ENCODE peak calls at places on chromosomes 4 and X, in six cellular contexts. F, M, N, L, Z and U are unnamed samples. For H3K9me3 and H3K4me1, the result is how much of the 10 kb centered on the place peaks cover.

GRCh38 chrX:24990585-24990984 is 25.2 kb downstream of the ARX start:
- DNase-seq in F (no peak), M (no peak), N (no peak), L (no peak), Z (peak), U (no peak)

GRCh38 chr4:185213341-185213740 is 3.9 kb downstream of the SNX25 start:
- DNase-seq in F (no peak), M (no peak), N (no peak), L (no peak), Z (no peak), U (no peak)

GRCh38 chrX:153206425-153207046 is 27.5 kb downstream of the MAGEA1 start:
- DNase-seq in F (no peak), M (no peak), N (no peak), L (no peak), Z (no peak), U (no peak)

GRCh38 chrX:14630724-14631123 is 101.4 kb downstream of the GLRA2 start:
- DNase-seq in F (no peak), M (no peak), N (no peak), L (no peak), Z (no peak), U (no peak)

GRCh38 chr4:65508169-65508568 is 162.1 kb downstream of the EPHA5 start:
- DNase-seq in F (no peak), M (no peak), N (no peak), L (no peak), Z (no peak), U (no peak)

GRCh38 chr4:78951862-78952472 is 12.7 kb upstream of the PAQR3 start:
- DNase-seq in F (no peak), M (peak), N (no peak), L (peak), Z (no peak), U (peak)

GRCh38 chr4:153221783-153222161 is 17.5 kb downstream of the TRIM2 start:
- DNase-seq in F (no peak), M (no peak), N (no peak), L (no peak), Z (no peak), U (no peak)

GRCh38 chr4:85106805-85107336 is 140.4 kb upstream of the WDFY3 start:
- DNase-seq in F (no peak), M (no peak), N (no peak), L (no peak), Z (no peak), U (no peak)

GRCh38 chr4:5710962-5711478 is at the start of gene EVC:
- DNase-seq in F (peak), M (peak), N (no peak), L (peak), Z (peak), U (peak)

GRCh38 chr4:2860391-2861348 is 17.0 kb downstream of the ADD1 start:
- DNase-seq in F (peak), M (no peak), N (no peak), L (no peak), Z (no peak), U (peak)

GRCh38 chrX:47380268-47380667 is 9.9 kb downstream of the ZNF157 start:
- DNase-seq in F (peak), M (no peak), N (peak), L (peak), Z (no peak), U (no peak)

GRCh38 chr4:8747896-8748575 is 123.6 kb downstream of the HMX1 start:
- DNase-seq in F (no peak), M (no peak), N (peak), L (no peak), Z (no peak), U (no peak)

GRCh38 chrX:13492286-13492685 is 77.1 kb upstream of the EGFL6 start:
- DNase-seq in F (no peak), M (no peak), N (no peak), L (no peak), Z (no peak), U (no peak)

GRCh38 chrX:1673337-1673736 is 58.5 kb downstream of the ASMT start:
- DNase-seq in F (no peak), M (peak), N (peak), L (no peak), Z (no peak), U (peak)

GRCh38 chr4:110088670-110089069 is 109.7 kb downstream of the ELOVL6 start:
- DNase-seq in F (no peak), M (no peak), N (no peak), L (no peak), Z (no peak), U (no peak)

GRCh38 chrX:32185160-32185559 is 1026.2 kb downstream of the DMD start:
- DNase-seq in F (no peak), M (no peak), N (no peak), L (no peak), Z (no peak), U (no peak)

GRCh38 chrX:119235872-119236598 is at the start of gene PGRMC1:
- DNase-seq in F (peak), M (peak), N (peak), L (peak), Z (peak), U (peak)

GRCh38 chr4:40957281-40957680 is 207.5 kb downstream of the NSUN7 start:
- DNase-seq in F (no peak), M (no peak), N (no peak), L (no peak), Z (no peak), U (no peak)

GRCh38 chr4:26574563-26574962 is 9.3 kb upstream of the TBC1D19 start:
- DNase-seq in F (no peak), M (no peak), N (no peak), L (no peak), Z (no peak), U (no peak)

GRCh38 chr4:184845367-184846011 is 19.7 kb upstream of the ACSL1 start:
- DNase-seq in F (no peak), M (no peak), N (no peak), L (no peak), Z (no peak), U (no peak)

GRCh38 chr4:18582841-18583240 is 561.3 kb upstream of the LCORL start:
- DNase-seq in F (no peak), M (no peak), N (no peak), L (no peak), Z (no peak), U (no peak)

GRCh38 chr4:122652379-122652778 is 31.5 kb upstream of the IL21 start:
- DNase-seq in F (peak), M (peak), N (no peak), L (no peak), Z (peak), U (peak)

GRCh38 chrX:69031971-69032391 is 133.3 kb downstream of the PJA1 start:
- DNase-seq in F (no peak), M (no peak), N (no peak), L (no peak), Z (no peak), U (no peak)

GRCh38 chrX:17655232-17656034 is 81.9 kb upstream of the SCML1 start:
- DNase-seq in F (no peak), M (no peak), N (no peak), L (no peak), Z (no peak), U (no peak)

GRCh38 chrX:6002056-6002455 is 226.6 kb downstream of the NLGN4X start:
- DNase-seq in F (no peak), M (no peak), N (no peak), L (no peak), Z (peak), U (no peak)

GRCh38 chr4:27088491-27088890 is 227.8 kb downstream of the STIM2 start:
- DNase-seq in F (no peak), M (no peak), N (no peak), L (no peak), Z (no peak), U (no peak)

GRCh38 chr4:85747871-85748491 is 273.0 kb downstream of the ARHGAP24 start:
- DNase-seq in F (peak), M (peak), N (no peak), L (peak), Z (peak), U (peak)

GRCh38 chr4:80803337-80803736 is 227.2 kb upstream of the BMP3 start:
- DNase-seq in F (no peak), M (no peak), N (no peak), L (no peak), Z (no peak), U (no peak)

GRCh38 chrX:19805054-19805690 is 82.2 kb downstream of the SH3KBP1 start:
- DNase-seq in F (no peak), M (no peak), N (no peak), L (no peak), Z (no peak), U (no peak)

GRCh38 chr4:24063771-24064170 is 173.9 kb upstream of the PPARGC1A start:
- DNase-seq in F (no peak), M (no peak), N (no peak), L (no peak), Z (no peak), U (no peak)

GRCh38 chr4:67109276-67109675 is 436.0 kb downstream of the CENPC start:
- DNase-seq in F (no peak), M (no peak), N (no peak), L (no peak), Z (no peak), U (no peak)

GRCh38 chrX:53930513-53931380 is 113.5 kb downstream of the PHF8 start:
- DNase-seq in F (no peak), M (no peak), N (no peak), L (no peak), Z (no peak), U (no peak)
- H3K9me3 ChIP-seq in F (under half), M (under half), N (under half), L (under half), Z (under half), U (under half)

GRCh38 chrX:73916931-73917657 is 354.1 kb downstream of the CHIC1 start:
- DNase-seq in F (no peak), M (peak), N (no peak), L (no peak), Z (no peak), U (no peak)
- TF ChIP-seq POLR2A in F (no peak), M (no peak), N (no peak), L (no peak), Z (no peak), U (no peak)

GRCh38 chrX:30995060-30995700 is 76.7 kb downstream of the FTHL17 start:
- DNase-seq in F (no peak), M (no peak), N (no peak), L (no peak), Z (no peak), U (no peak)

GRCh38 chrX:30995705-30996104 is 76.1 kb downstream of the FTHL17 start:
- DNase-seq in F (no peak), M (no peak), N (no peak), L (no peak), Z (no peak), U (no peak)

GRCh38 chrX:30992381-30992904 is 79.4 kb downstream of the FTHL17 start:
- DNase-seq in F (no peak), M (no peak), N (no peak), L (peak), Z (no peak), U (no peak)

GRCh38 chrX:30990361-30990760 is 81.5 kb downstream of the FTHL17 start:
- DNase-seq in F (no peak), M (no peak), N (no peak), L (no peak), Z (no peak), U (no peak)
- H3K4me1 ChIP-seq in F (under half), M (under half), N (under half), L (under half), Z (under half), U (under half)

GRCh38 chrX:53584891-53585290 is 101.6 kb downstream of the HUWE1 start:
- DNase-seq in F (no peak), M (no peak), N (no peak), L (no peak), Z (no peak), U (no peak)
- H3K9me3 ChIP-seq in F (under half), M (under half), N (under half), L (under half), Z (under half), U (under half)

DNA sequence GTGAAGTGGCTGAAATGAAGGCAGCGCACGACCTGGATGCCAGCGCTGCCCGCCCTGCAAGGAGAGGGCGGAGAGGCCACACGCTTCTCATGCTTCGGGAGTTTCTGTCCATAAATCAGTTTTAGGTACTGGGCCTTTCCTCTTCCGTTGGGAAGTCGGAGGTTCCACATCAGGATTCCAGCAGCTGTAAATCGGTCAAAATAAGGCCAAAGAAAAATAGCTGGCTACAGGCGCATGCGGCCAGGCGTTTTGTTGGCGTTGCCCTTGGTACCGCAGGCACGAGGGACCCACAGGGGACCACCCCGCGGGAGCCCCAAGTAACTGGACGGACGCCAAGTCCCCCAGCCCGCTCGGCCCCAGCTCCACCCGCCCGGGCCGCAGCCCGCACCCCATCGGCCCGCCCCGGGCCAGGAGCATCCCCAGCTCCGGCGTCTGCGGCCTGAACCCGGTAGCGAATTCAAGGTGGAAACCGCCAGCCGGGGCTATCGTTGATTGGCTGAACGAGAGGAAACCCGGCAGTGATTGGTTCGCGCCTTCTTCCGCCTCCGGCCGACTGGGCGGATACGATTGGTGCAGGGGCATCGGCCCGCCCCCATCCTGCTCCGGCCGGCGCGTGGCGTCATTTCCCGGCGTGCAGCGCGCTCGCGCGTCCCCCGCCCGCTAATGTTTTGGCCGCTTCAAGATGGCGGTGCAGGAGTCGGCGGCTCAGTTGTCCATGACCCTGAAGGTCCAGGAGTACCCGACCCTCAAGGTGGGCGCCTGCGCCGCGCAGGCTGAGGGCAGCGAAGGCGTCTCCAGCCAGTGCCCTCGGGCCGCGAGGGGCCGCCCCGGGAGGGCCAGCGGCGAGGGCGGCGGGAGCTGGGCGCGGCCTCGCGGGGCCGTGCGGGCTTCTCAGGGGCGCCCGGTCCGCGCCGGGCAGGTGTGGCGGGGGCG is at the start of gene MAEA:
- DNase-seq in F (peak), M (peak), N (peak), L (peak), Z (peak), U (peak)
- TF ChIP-seq POLR2A in F (peak), M (peak), N (peak), L (peak), Z (peak), U (peak)

DNA sequence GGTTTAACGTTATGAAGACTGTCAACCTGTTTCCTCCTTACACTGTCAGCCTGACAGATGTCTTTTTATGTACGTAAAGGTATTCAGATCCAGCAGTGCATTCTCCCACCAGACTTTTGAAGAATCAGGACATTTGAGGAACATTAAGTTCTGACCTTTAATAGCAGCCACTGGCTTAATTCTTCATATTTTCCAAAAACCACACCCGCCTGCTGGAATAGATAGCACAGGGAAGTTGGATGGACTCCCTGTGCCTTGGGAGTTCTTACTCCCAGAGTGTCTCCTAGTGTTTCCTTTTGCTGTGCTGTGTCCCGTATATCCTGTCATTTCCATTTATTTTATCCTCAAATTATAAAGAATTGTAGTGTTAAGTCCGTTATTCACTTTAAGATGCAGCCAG is 94.5 kb downstream of the AFF1 start:
- DNase-seq in F (peak), M (no peak), N (no peak), L (no peak), Z (peak), U (no peak)
- H3K4me1 ChIP-seq in F (half or more), M (half or more), N (half or more), L (under half), Z (half or more), U (half or more)

GRCh38 chrX:77561372-77561771 is 114.2 kb downstream of the FGF16 start:
- DNase-seq in F (no peak), M (no peak), N (no peak), L (no peak), Z (no peak), U (no peak)

GRCh38 chrX:77565278-77565677 is 118.1 kb downstream of the FGF16 start:
- DNase-seq in F (no peak), M (no peak), N (no peak), L (no peak), Z (no peak), U (no peak)

DNA sequence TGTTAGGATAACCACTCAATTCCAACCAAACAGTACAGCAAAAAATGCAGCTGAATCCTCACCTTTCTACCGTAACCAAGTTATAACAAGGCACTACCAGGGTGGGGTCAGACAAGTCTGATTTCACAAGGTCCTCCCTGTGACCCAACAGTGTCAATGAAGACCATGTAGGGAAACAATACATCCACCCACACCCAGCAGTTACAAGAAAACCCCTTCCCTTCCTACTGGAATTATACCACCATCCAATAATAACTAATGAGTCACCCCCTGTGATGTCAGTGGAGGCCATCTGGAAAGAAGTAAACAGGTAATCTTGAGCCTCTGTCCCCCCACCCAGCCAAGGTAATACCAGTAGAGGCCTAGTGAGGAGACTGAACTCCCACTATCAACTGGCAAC is 117.6 kb downstream of the FGF16 start:
- DNase-seq in F (no peak), M (no peak), N (no peak), L (no peak), Z (no peak), U (no peak)
- H3K9me3 ChIP-seq in F (under half), M (under half), N (under half), L (under half), Z (under half), U (under half)

DNA sequence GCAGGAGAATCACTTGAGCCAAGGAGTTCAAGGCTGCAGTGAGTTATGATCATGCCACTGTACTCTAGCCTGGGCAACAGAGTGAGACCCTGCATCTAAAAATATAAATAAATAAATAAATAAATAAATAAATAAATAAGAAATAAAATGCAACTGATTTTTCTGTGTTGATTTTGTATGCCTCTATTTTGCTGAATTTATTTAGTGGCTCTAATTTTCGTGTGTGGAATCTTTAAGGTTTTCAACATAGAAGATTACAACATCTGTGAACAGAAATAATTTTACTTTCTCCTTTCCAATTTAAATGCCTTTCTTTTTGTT is 30.9 kb upstream of the ABCG2 start:
- DNase-seq in F (no peak), M (no peak), N (no peak), L (no peak), Z (no peak), U (no peak)
- TF ChIP-seq POLR2A in F (no peak), M (no peak), N (no peak), L (no peak), Z (no peak), U (no peak)

DNA sequence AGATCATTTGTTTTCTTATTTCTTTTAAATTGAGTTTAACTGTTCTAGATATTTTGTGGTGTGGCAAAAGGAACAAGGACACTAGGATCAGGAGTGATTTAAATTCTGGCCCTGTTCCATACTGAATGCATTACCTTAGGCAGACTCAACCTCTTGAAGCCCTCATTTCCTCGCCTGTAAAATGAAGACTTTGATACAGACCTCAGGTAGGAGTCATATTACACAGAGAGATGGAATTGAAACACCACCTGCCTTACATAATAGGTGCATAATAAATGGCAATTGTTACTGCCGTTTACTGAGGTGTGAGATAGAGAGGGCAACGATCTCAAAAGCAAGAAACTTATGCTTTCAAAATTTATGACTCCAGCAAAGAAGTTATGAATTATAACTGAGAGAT is 28.2 kb upstream of the RASSF6 start:
- DNase-seq in F (no peak), M (no peak), N (no peak), L (no peak), Z (no peak), U (no peak)
- H3K4me1 ChIP-seq in F (under half), M (under half), N (under half), L (under half), Z (under half), U (under half)